ENCODE peak calls at places on chromosome 9, in eight cellular contexts. N, U, B, C, Q, G, K and J are unnamed samples.

GRCh38 chr9:95879591-95879990 is 4.1 kb downstream of the ERCC6L2 start:
- DNase-seq in N (no peak), B (no peak), Q (no peak), K (no peak), G (no peak), U (no peak), C (no peak), J (no peak)

GRCh38 chr9:70949239-70949638 is 172.2 kb downstream of the TRPM3 start:
- DNase-seq in C (no peak), G (no peak), U (no peak), Q (no peak), B (no peak), N (no peak), K (no peak), J (no peak)

GRCh38 chr9:19788614-19789271 is at the start of gene SLC24A2:
- DNase-seq in B (peak; percentile 61), G (peak; percentile 86), N (no peak), K (no peak), C (peak; percentile 79), U (no peak), Q (no peak), J (no peak)

GRCh38 chr9:136551401-136552116 is 5.7 kb upstream of the NOTCH1 start:
- DNase-seq in C (no peak), U (no peak), G (peak; percentile 86), K (peak; percentile 68), B (no peak), N (peak; percentile 64), Q (peak; percentile 89), J (peak; percentile 84)

GRCh38 chr9:134556531-134557068 is 85.0 kb upstream of the COL5A1 start:
- DNase-seq in N (peak; percentile 45), G (peak; percentile 26), C (no peak), K (no peak), U (no peak), Q (peak; percentile 45), B (no peak), J (no peak)

GRCh38 chr9:116049506-116049905 is 104.1 kb upstream of the PAPPA start:
- DNase-seq in B (no peak), C (no peak), N (no peak), U (no peak), G (no peak), K (no peak), Q (no peak), J (no peak)

GRCh38 chr9:117266855-117267497 is 147.9 kb downstream of the ASTN2 start:
- DNase-seq in B (no peak), C (no peak), U (no peak), G (no peak), K (no peak), N (no peak), Q (no peak), J (no peak)

GRCh38 chr9:93677641-93678136 is 101.3 kb downstream of the PHF2 start:
- DNase-seq in C (peak; percentile 5), K (no peak), N (no peak), G (peak; percentile 29), U (no peak), B (no peak), Q (no peak), J (peak; percentile 12)

GRCh38 chr9:71743217-71743705 is 25.1 kb downstream of the CEMIP2 start:
- DNase-seq in C (no peak), B (no peak), G (no peak), N (peak; percentile 52), K (no peak), U (no peak), Q (no peak), J (no peak)

GRCh38 chr9:13049223-13049622 is 230.3 kb downstream of the MPDZ start:
- DNase-seq in Q (no peak), B (no peak), U (no peak), C (no peak), K (no peak), G (no peak), N (no peak), J (no peak)

GRCh38 chr9:121640076-121640475 is 11.4 kb upstream of the DAB2IP start:
- DNase-seq in B (no peak), N (peak; percentile 17), Q (peak; percentile 40), G (peak; percentile 88), K (peak; percentile 50), C (peak; percentile 75), U (no peak), J (peak; percentile 89)

GRCh38 chr9:74496819-74497749 is at the start of gene RORB:
- DNase-seq in B (peak; percentile 79), Q (peak; percentile 37), C (peak; percentile 93), K (no peak), N (peak; percentile 5), U (no peak), G (peak; percentile 93), J (peak; percentile 44)

GRCh38 chr9:11016081-11016480 is 403.3 kb upstream of the PTPRD start:
- DNase-seq in G (peak; percentile 58), C (no peak), K (peak; percentile 44), Q (no peak), B (no peak), U (no peak), N (no peak), J (no peak)

GRCh38 chr9:29456940-29457339 is 1883.7 kb upstream of the C9orf72 start:
- DNase-seq in N (no peak), Q (peak; percentile 23), U (no peak), G (no peak), C (no peak), K (peak; percentile 81), B (no peak), J (no peak)

GRCh38 chr9:5971740-5972139 is 43.7 kb downstream of the RANBP6 start:
- DNase-seq in G (no peak), K (peak; percentile 35), N (peak; percentile 11), B (no peak), U (no peak), C (no peak), Q (peak; percentile 52), J (no peak)

DNA sequence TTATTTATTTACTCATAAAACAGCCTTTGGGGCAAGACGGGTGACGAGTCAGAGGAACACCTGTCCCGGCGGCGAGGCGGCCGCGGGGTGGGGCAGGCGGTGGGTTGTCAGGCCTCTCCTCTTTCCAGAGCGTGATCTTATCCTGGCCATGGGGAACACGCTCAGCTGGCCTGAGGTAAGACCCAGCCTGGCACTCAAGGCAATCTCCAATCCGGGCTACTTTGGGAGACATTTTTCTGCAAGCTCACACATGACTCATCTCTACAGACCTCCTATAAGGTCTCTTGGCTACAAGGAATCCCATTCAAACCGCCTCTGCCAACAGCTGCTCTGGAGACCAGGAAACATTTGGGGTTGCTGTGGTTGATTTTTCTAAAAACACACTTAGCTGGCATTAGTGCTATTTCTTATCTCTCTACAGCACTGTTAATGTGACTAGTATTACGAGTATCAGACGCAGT is 6.2 kb downstream of the RAPGEF1 start:
- DNase-seq in G (peak; percentile 54), N (peak; percentile 96), K (peak; percentile 94), B (no peak), Q (peak; percentile 96), C (peak; percentile 70), U (no peak), J (peak; percentile 64)
- H3K9ac ChIP-seq in G (no peak overlapping the region), N (no peak overlapping the region), K (peak overlapping the region; percentile 52), B (no peak overlapping the region), Q (peak overlapping the region; percentile 71), C (peak overlapping the region; percentile 61), U (no peak overlapping the region), J (peak overlapping the region; percentile 55)

GRCh38 chr9:132166599-132166998 is 4.7 kb downstream of the NTNG2 start:
- DNase-seq in U (no peak), N (no peak), B (no peak), K (no peak), G (peak; percentile 87), C (peak; percentile 58), Q (no peak), J (no peak)

GRCh38 chr9:132169672-132170392 is 8.0 kb downstream of the NTNG2 start:
- DNase-seq in B (peak; percentile 71), G (peak; percentile 91), N (peak; percentile 51), Q (peak; percentile 71), U (peak; percentile 29), K (peak; percentile 41), C (peak; percentile 80), J (peak; percentile 26)

GRCh38 chr9:132167192-132167591 is 5.3 kb downstream of the NTNG2 start:
- DNase-seq in B (no peak), K (no peak), N (peak; percentile 24), G (no peak), C (no peak), U (no peak), Q (no peak), J (no peak)

GRCh38 chr9:132168851-132169250 is 7.0 kb downstream of the NTNG2 start:
- DNase-seq in K (no peak), U (no peak), B (no peak), Q (no peak), G (no peak), C (no peak), N (no peak), J (no peak)

DNA sequence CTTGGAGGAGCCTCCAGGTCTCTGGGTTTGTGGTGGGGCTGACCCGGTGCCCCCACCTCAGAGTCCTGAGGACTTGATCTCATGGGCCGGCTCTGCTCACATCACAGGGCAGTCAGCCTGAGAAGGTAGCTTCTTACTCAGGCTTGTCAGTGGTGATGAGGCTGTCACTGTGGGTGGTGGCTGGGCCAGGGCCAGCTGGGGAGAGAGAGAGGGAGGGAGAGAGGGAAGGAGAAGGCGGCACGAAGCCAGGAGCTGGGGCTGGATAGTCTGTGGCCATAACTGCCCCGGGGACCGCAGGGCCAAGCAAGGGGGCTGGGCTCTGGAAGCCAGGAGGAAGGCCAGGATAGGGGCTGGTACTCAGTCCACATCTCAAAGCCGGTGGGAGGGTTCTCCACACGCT is 6.5 kb downstream of the NTNG2 start:
- DNase-seq in C (peak; percentile 85), K (peak; percentile 27), B (no peak), Q (no peak), G (no peak), U (no peak), N (peak; percentile 52), J (no peak)
- H3K27me3 ChIP-seq in C (no peaks in the 10 kb centered on the region), K (peaks cover 31% of the 10 kb centered on the region), B (peaks cover 29% of the 10 kb centered on the region), Q (peaks cover 31% of the 10 kb centered on the region), G (peaks cover 48% of the 10 kb centered on the region), U (peaks cover 5% of the 10 kb centered on the region), N (peaks cover 32% of the 10 kb centered on the region), J (peaks cover 29% of the 10 kb centered on the region)

DNA sequence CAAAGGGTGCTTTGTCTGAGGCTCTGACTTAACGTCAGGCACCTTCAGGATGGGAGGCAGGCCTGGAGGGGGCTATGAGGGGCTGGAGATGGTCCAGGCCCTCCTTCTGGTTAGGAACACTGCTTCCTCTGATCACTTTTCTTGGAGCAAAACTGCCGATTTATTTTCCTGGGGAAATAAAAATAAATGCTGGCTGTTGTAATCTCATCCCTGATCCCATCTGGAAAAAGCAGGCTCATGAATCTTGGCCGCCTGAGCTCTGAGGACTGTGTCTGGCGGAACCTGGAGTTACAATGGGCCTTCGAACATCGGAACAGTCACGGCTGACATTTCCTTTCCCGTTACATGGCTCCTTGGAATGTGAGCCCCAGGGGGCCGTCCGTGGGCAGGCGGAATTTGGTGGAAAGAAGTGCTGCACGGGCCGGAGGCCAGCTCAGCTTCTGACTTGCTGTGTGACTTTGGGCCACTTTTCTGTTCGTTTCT is 157.8 kb downstream of the RGS3 start:
- DNase-seq in K (no peak), B (no peak), N (peak; percentile 93), Q (peak; percentile 97), C (no peak), U (no peak), G (peak; percentile 83), J (no peak)
- H3K9ac ChIP-seq in K (no peak overlapping the region), B (no peak overlapping the region), N (peak overlapping the region; percentile 50), Q (peak overlapping the region; percentile 79), C (peak overlapping the region; percentile 82), U (peak overlapping the region; percentile 49), G (peak overlapping the region; percentile 47), J (no peak overlapping the region)

DNA sequence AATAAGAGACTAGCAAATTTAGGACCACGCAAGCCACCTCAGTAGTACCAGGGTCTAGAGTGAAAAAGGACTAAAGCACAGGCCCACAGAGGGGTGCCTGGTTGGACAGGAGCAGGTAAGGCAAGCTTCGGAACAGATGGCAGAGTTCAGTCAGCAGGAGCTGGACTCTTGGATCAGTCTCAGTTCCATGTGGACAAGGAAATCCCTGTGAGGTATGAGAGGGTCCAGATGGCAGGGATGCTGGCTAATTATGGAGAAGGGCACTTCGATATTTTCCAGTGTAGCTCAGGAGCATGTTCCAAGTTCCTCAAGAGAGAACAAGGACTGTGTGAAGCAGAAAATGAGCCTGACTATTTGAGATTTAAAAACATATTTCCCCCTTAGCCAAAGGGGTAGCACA is 4.4 kb upstream of the ANP32B start:
- DNase-seq in U (no peak), B (no peak), G (no peak), C (no peak), N (no peak), K (no peak), Q (no peak), J (no peak)
- H3K27me3 ChIP-seq in U (no peaks in the 10 kb centered on the region), B (peaks cover 37% of the 10 kb centered on the region), G (peaks cover 87% of the 10 kb centered on the region), C (no peaks in the 10 kb centered on the region), N (no peaks in the 10 kb centered on the region), K (no peaks in the 10 kb centered on the region), Q (no peaks in the 10 kb centered on the region), J (no peaks in the 10 kb centered on the region)